ENCODE peak calls at places on chromosomes 16 and 17, in seven cellular contexts. B, H, M, U, V, I and Y are unnamed samples.
A peak's percentile ranks its signal among the peaks of the same experiment; 100 is the strongest.

GRCh38 chr17:280216-280615 is 72.4 kb downstream of the RPH3AL start:
- DNase-seq in B (no peak), H (no peak), M (no peak), U (no peak), V (peak; percentile 17), I (no peak), Y (no peak)

GRCh38 chr17:62065611-62066468 is 762 bp upstream of the MED13 start:
- DNase-seq in B (peak; percentile 96), H (peak; percentile 95), M (peak; percentile 97), U (peak; percentile 98), V (peak; percentile 98), I (peak; percentile 99), Y (peak; percentile 98)

GRCh38 chr17:39813631-39814030 is 50.5 kb downstream of the IKZF3 start:
- DNase-seq in B (no peak), H (no peak), M (no peak), U (no peak), V (no peak), I (no peak), Y (no peak)

GRCh38 chr17:17236295-17237025 is 508 bp downstream of the FLCN start:
- DNase-seq in B (no peak), H (peak; percentile 34), M (peak; percentile 49), U (no peak), V (no peak), I (peak; percentile 24), Y (no peak)

GRCh38 chr17:42117397-42118125 is 3.6 kb downstream of the KAT2A start:
- DNase-seq in B (no peak), H (no peak), M (no peak), U (no peak), V (no peak), I (no peak), Y (no peak)

GRCh38 chr16:50940275-50940854 is 198.5 kb downstream of the CYLD start:
- DNase-seq in B (no peak), H (no peak), M (no peak), U (no peak), V (no peak), I (no peak), Y (no peak)

GRCh38 chr16:58670177-58670576 is 14.4 kb downstream of the SLC38A7 start:
- DNase-seq in B (no peak), H (no peak), M (peak; percentile 49), U (no peak), V (no peak), I (no peak), Y (no peak)

GRCh38 chr17:35713069-35713728 is 18.2 kb upstream of the RASL10B start:
- DNase-seq in B (no peak), H (peak; percentile 79), M (peak; percentile 98), U (peak; percentile 13), V (peak; percentile 48), I (no peak), Y (no peak)

GRCh38 chr16:2858245-2859025 is 465 bp upstream of the PRSS22 start:
- DNase-seq in B (no peak), H (no peak), M (no peak), U (no peak), V (no peak), I (peak; percentile 50), Y (peak; percentile 74)

GRCh38 chr16:66030036-66030435 is 336.5 kb upstream of the CDH5 start:
- DNase-seq in B (no peak), H (no peak), M (peak; percentile 84), U (no peak), V (no peak), I (no peak), Y (no peak)

GRCh38 chr17:37830151-37830993 is 85.5 kb upstream of the HNF1B start:
- DNase-seq in B (no peak), H (no peak), M (no peak), U (no peak), V (no peak), I (no peak), Y (no peak)

GRCh38 chr17:78665952-78666920 is 89.0 kb upstream of the DNAH17 start:
- DNase-seq in B (peak; percentile 14), H (peak; percentile 29), M (peak; percentile 41), U (peak; percentile 23), V (no peak), I (no peak), Y (no peak)

GRCh38 chr17:81429813-81430510 is 34.7 kb downstream of the BAHCC1 start:
- DNase-seq in B (no peak), H (no peak), M (peak; percentile 26), U (no peak), V (no peak), I (no peak), Y (no peak)

GRCh38 chr17:82098939-82099765 is 1.1 kb upstream of the FASN start:
- DNase-seq in B (no peak), H (no peak), M (no peak), U (no peak), V (peak; percentile 54), I (no peak), Y (no peak)

GRCh38 chr17:51045616-51046526 is 74.8 kb downstream of the SPAG9 start:
- DNase-seq in B (no peak), H (no peak), M (no peak), U (peak; percentile 49), V (no peak), I (no peak), Y (no peak)

GRCh38 chr17:70775667-70776066 is 606.3 kb downstream of the KCNJ2 start:
- DNase-seq in B (no peak), H (no peak), M (no peak), U (no peak), V (no peak), I (no peak), Y (no peak)

GRCh38 chr17:81519284-81520020 is 6.9 kb upstream of the ACTG1 start:
- DNase-seq in B (no peak), H (no peak), M (peak; percentile 45), U (no peak), V (peak; percentile 70), I (peak; percentile 68), Y (peak; percentile 80)

GRCh38 chr17:50946891-50947843 is 81.0 kb upstream of the TOB1 start:
- DNase-seq in B (no peak), H (no peak), M (no peak), U (no peak), V (no peak), I (no peak), Y (no peak)

GRCh38 chr16:11256657-11257130 is 690 bp upstream of the SOCS1 start:
- DNase-seq in B (no peak), H (peak; percentile 56), M (peak; percentile 74), U (no peak), V (no peak), I (peak; percentile 48), Y (peak; percentile 42)

GRCh38 chr16:73853968-73854367 is 442.6 kb upstream of the PSMD7 start:
- DNase-seq in B (no peak), H (no peak), M (no peak), U (no peak), V (no peak), I (no peak), Y (no peak)

GRCh38 chr16:50609049-50609832 is 61.0 kb downstream of the NKD1 start:
- DNase-seq in B (no peak), H (no peak), M (no peak), U (no peak), V (no peak), I (no peak), Y (no peak)

GRCh38 chr17:76529643-76530488 is 7.6 kb downstream of the CYGB start:
- DNase-seq in B (no peak), H (peak; percentile 29), M (peak; percentile 88), U (peak; percentile 58), V (no peak), I (no peak), Y (no peak)

GRCh38 chr16:54425068-54425467 is 138.5 kb upstream of the IRX3 start:
- DNase-seq in B (no peak), H (no peak), M (no peak), U (no peak), V (no peak), I (no peak), Y (no peak)

GRCh38 chr17:28968269-28968913 is 17.1 kb upstream of the PHF12 start:
- DNase-seq in B (no peak), H (no peak), M (no peak), U (no peak), V (peak; percentile 50), I (no peak), Y (no peak)

GRCh38 chr16:85162478-85163277 is 50.4 kb upstream of the CIBAR2 start:
- DNase-seq in B (no peak), H (peak; percentile 70), M (peak; percentile 89), U (no peak), V (peak; percentile 57), I (no peak), Y (no peak)

GRCh38 chr16:359067-359763 is 6.7 kb upstream of the AXIN1 start:
- DNase-seq in B (no peak), H (no peak), M (no peak), U (no peak), V (no peak), I (no peak), Y (no peak)

GRCh38 chr17:48510761-48511604 is 19.8 kb downstream of the HOXB1 start:
- DNase-seq in B (no peak), H (no peak), M (no peak), U (no peak), V (no peak), I (no peak), Y (no peak)

GRCh38 chr17:70610161-70610560 is 440.8 kb downstream of the KCNJ2 start:
- DNase-seq in B (no peak), H (no peak), M (no peak), U (peak; percentile 46), V (no peak), I (no peak), Y (no peak)

GRCh38 chr17:75693500-75694481 is 26.7 kb downstream of the SAP30BP start:
- DNase-seq in B (no peak), H (peak; percentile 100), M (peak; percentile 100), U (peak; percentile 93), V (peak; percentile 59), I (peak; percentile 24), Y (no peak)

GRCh38 chr16:10937068-10937859 is 5.0 kb downstream of the DEXI start:
- DNase-seq in B (no peak), H (no peak), M (no peak), U (peak; percentile 59), V (no peak), I (no peak), Y (no peak)

GRCh38 chr17:42436401-42436800 is 13.3 kb upstream of the CAVIN1 start:
- DNase-seq in B (no peak), H (peak; percentile 61), M (peak; percentile 91), U (no peak), V (no peak), I (no peak), Y (no peak)

GRCh38 chr17:78818152-78818846 is 22.3 kb downstream of the USP36 start:
- DNase-seq in B (no peak), H (no peak), M (no peak), U (no peak), V (no peak), I (no peak), Y (no peak)

GRCh38 chr17:82876149-82876548 is 36.3 kb upstream of the ZNF750 start:
- DNase-seq in B (no peak), H (peak; percentile 36), M (no peak), U (no peak), V (no peak), I (no peak), Y (no peak)

GRCh38 chr17:10109146-10109545 is 89.3 kb downstream of the GAS7 start:
- DNase-seq in B (no peak), H (no peak), M (no peak), U (no peak), V (no peak), I (no peak), Y (no peak)

GRCh38 chr16:55035956-55036355 is 105.3 kb downstream of the IRX5 start:
- DNase-seq in B (no peak), H (no peak), M (no peak), U (no peak), V (no peak), I (no peak), Y (no peak)

GRCh38 chr16:80347900-80348299 is 192.9 kb upstream of the DYNLRB2 start:
- DNase-seq in B (no peak), H (no peak), M (peak; percentile 6), U (peak; percentile 63), V (no peak), I (no peak), Y (no peak)

GRCh38 chr17:81412490-81413093 is 17.3 kb downstream of the BAHCC1 start:
- DNase-seq in B (no peak), H (peak; percentile 76), M (no peak), U (no peak), V (no peak), I (no peak), Y (no peak)